ENCODE peak calls at places on chromosomes 13 and 19, in eight cellular contexts. One of them, this sample, is unnamed.

GRCh38 chr19:6062961-6063575 is 47.2 kb downstream of the RFX2 start:
- DNase-seq in fibroblast of lung: no peak
- DNase-seq in BJ: no peak
- DNase-seq in stimulated activated CD4-positive, alpha-beta T cell treated with anti-CD3 and anti-CD28 coated beads, Interleukin-4, amount 100 ng/mL, for 4 hours: no peak
- DNase-seq in stimulated activated CD8-positive, alpha-beta memory T cell treated with anti-CD3 and anti-CD28 coated beads, Interleukin-2, amount 100 ng/mL, for 48 hours: no peak
- DNase-seq in ELF-1: no peak
- DNase-seq in activated CD4-positive, CD25-positive, alpha-beta regulatory T cell treated with anti-CD3 and anti-CD28 coated beads, Interleukin-2, amount 50 U/mL, for 16 hours: no peak
- DNase-seq in epithelial cell of proximal tubule: no peak
- DNase-seq in this sample: no peak

GRCh38 chr13:42498521-42498920 is 75.4 kb upstream of the TNFSF11 start:
- DNase-seq in BJ: no peak
- DNase-seq in stimulated activated CD8-positive, alpha-beta memory T cell treated with anti-CD3 and anti-CD28 coated beads, Interleukin-2, amount 100 ng/mL, for 48 hours: no peak
- DNase-seq in epithelial cell of proximal tubule: no peak
- DNase-seq in ELF-1: no peak
- DNase-seq in activated CD4-positive, CD25-positive, alpha-beta regulatory T cell treated with anti-CD3 and anti-CD28 coated beads, Interleukin-2, amount 50 U/mL, for 16 hours: no peak
- DNase-seq in fibroblast of lung: no peak
- DNase-seq in stimulated activated CD4-positive, alpha-beta T cell treated with anti-CD3 and anti-CD28 coated beads, Interleukin-4, amount 100 ng/mL, for 4 hours: no peak
- DNase-seq in this sample: no peak

GRCh38 chr13:112256716-112257497 is 119.2 kb upstream of the SPACA7 start:
- DNase-seq in fibroblast of lung: no peak
- DNase-seq in BJ: no peak
- DNase-seq in epithelial cell of proximal tubule: no peak
- DNase-seq in activated CD4-positive, CD25-positive, alpha-beta regulatory T cell treated with anti-CD3 and anti-CD28 coated beads, Interleukin-2, amount 50 U/mL, for 16 hours: no peak
- DNase-seq in ELF-1: no peak
- DNase-seq in stimulated activated CD4-positive, alpha-beta T cell treated with anti-CD3 and anti-CD28 coated beads, Interleukin-4, amount 100 ng/mL, for 4 hours: no peak
- DNase-seq in stimulated activated CD8-positive, alpha-beta memory T cell treated with anti-CD3 and anti-CD28 coated beads, Interleukin-2, amount 100 ng/mL, for 48 hours: no peak
- DNase-seq in this sample: no peak

GRCh38 chr13:112711528-112712265 is 21.9 kb downstream of the ATP11A start:
- DNase-seq in BJ: peak
- DNase-seq in fibroblast of lung: peak
- DNase-seq in ELF-1: peak
- DNase-seq in stimulated activated CD4-positive, alpha-beta T cell treated with anti-CD3 and anti-CD28 coated beads, Interleukin-4, amount 100 ng/mL, for 4 hours: no peak
- DNase-seq in activated CD4-positive, CD25-positive, alpha-beta regulatory T cell treated with anti-CD3 and anti-CD28 coated beads, Interleukin-2, amount 50 U/mL, for 16 hours: no peak
- DNase-seq in epithelial cell of proximal tubule: peak
- DNase-seq in stimulated activated CD8-positive, alpha-beta memory T cell treated with anti-CD3 and anti-CD28 coated beads, Interleukin-2, amount 100 ng/mL, for 48 hours: no peak
- DNase-seq in this sample: peak

GRCh38 chr19:17405250-17406038 is at the start of gene BST2:
- DNase-seq in activated CD4-positive, CD25-positive, alpha-beta regulatory T cell treated with anti-CD3 and anti-CD28 coated beads, Interleukin-2, amount 50 U/mL, for 16 hours: no peak
- DNase-seq in ELF-1: peak
- DNase-seq in BJ: no peak
- DNase-seq in fibroblast of lung: peak
- DNase-seq in epithelial cell of proximal tubule: no peak
- DNase-seq in stimulated activated CD4-positive, alpha-beta T cell treated with anti-CD3 and anti-CD28 coated beads, Interleukin-4, amount 100 ng/mL, for 4 hours: peak
- DNase-seq in stimulated activated CD8-positive, alpha-beta memory T cell treated with anti-CD3 and anti-CD28 coated beads, Interleukin-2, amount 100 ng/mL, for 48 hours: peak
- DNase-seq in this sample: no peak

GRCh38 chr13:97978661-97979450 is 25.4 kb downstream of the IPO5 start:
- DNase-seq in epithelial cell of proximal tubule: no peak
- DNase-seq in stimulated activated CD8-positive, alpha-beta memory T cell treated with anti-CD3 and anti-CD28 coated beads, Interleukin-2, amount 100 ng/mL, for 48 hours: no peak
- DNase-seq in activated CD4-positive, CD25-positive, alpha-beta regulatory T cell treated with anti-CD3 and anti-CD28 coated beads, Interleukin-2, amount 50 U/mL, for 16 hours: no peak
- DNase-seq in BJ: no peak
- DNase-seq in stimulated activated CD4-positive, alpha-beta T cell treated with anti-CD3 and anti-CD28 coated beads, Interleukin-4, amount 100 ng/mL, for 4 hours: no peak
- DNase-seq in ELF-1: no peak
- DNase-seq in fibroblast of lung: peak
- DNase-seq in this sample: peak

GRCh38 chr19:43700368-43701015 is 15.4 kb upstream of the IRGC start:
- DNase-seq in fibroblast of lung: peak
- DNase-seq in BJ: peak
- DNase-seq in activated CD4-positive, CD25-positive, alpha-beta regulatory T cell treated with anti-CD3 and anti-CD28 coated beads, Interleukin-2, amount 50 U/mL, for 16 hours: no peak
- DNase-seq in stimulated activated CD8-positive, alpha-beta memory T cell treated with anti-CD3 and anti-CD28 coated beads, Interleukin-2, amount 100 ng/mL, for 48 hours: no peak
- DNase-seq in epithelial cell of proximal tubule: no peak
- DNase-seq in stimulated activated CD4-positive, alpha-beta T cell treated with anti-CD3 and anti-CD28 coated beads, Interleukin-4, amount 100 ng/mL, for 4 hours: no peak
- DNase-seq in ELF-1: peak
- DNase-seq in this sample: peak

GRCh38 chr19:7879102-7879770 is 5.0 kb upstream of the PRR36 start:
- DNase-seq in BJ: no peak
- DNase-seq in stimulated activated CD8-positive, alpha-beta memory T cell treated with anti-CD3 and anti-CD28 coated beads, Interleukin-2, amount 100 ng/mL, for 48 hours: no peak
- DNase-seq in epithelial cell of proximal tubule: no peak
- DNase-seq in activated CD4-positive, CD25-positive, alpha-beta regulatory T cell treated with anti-CD3 and anti-CD28 coated beads, Interleukin-2, amount 50 U/mL, for 16 hours: no peak
- DNase-seq in ELF-1: no peak
- DNase-seq in stimulated activated CD4-positive, alpha-beta T cell treated with anti-CD3 and anti-CD28 coated beads, Interleukin-4, amount 100 ng/mL, for 4 hours: no peak
- DNase-seq in fibroblast of lung: no peak
- DNase-seq in this sample: no peak

GRCh38 chr13:53946500-53946899 is 917.9 kb downstream of the OLFM4 start:
- DNase-seq in stimulated activated CD8-positive, alpha-beta memory T cell treated with anti-CD3 and anti-CD28 coated beads, Interleukin-2, amount 100 ng/mL, for 48 hours: no peak
- DNase-seq in stimulated activated CD4-positive, alpha-beta T cell treated with anti-CD3 and anti-CD28 coated beads, Interleukin-4, amount 100 ng/mL, for 4 hours: no peak
- DNase-seq in epithelial cell of proximal tubule: no peak
- DNase-seq in BJ: no peak
- DNase-seq in ELF-1: no peak
- DNase-seq in fibroblast of lung: no peak
- DNase-seq in activated CD4-positive, CD25-positive, alpha-beta regulatory T cell treated with anti-CD3 and anti-CD28 coated beads, Interleukin-2, amount 50 U/mL, for 16 hours: no peak
- DNase-seq in this sample: no peak

GRCh38 chr13:78589206-78589605 is 14.1 kb downstream of the POU4F1 start:
- DNase-seq in activated CD4-positive, CD25-positive, alpha-beta regulatory T cell treated with anti-CD3 and anti-CD28 coated beads, Interleukin-2, amount 50 U/mL, for 16 hours: no peak
- DNase-seq in stimulated activated CD4-positive, alpha-beta T cell treated with anti-CD3 and anti-CD28 coated beads, Interleukin-4, amount 100 ng/mL, for 4 hours: no peak
- DNase-seq in epithelial cell of proximal tubule: no peak
- DNase-seq in stimulated activated CD8-positive, alpha-beta memory T cell treated with anti-CD3 and anti-CD28 coated beads, Interleukin-2, amount 100 ng/mL, for 48 hours: no peak
- DNase-seq in fibroblast of lung: peak
- DNase-seq in ELF-1: peak
- DNase-seq in BJ: no peak
- DNase-seq in this sample: no peak

GRCh38 chr19:30029721-30030510 is 87.9 kb downstream of the URI1 start:
- DNase-seq in BJ: peak
- DNase-seq in stimulated activated CD4-positive, alpha-beta T cell treated with anti-CD3 and anti-CD28 coated beads, Interleukin-4, amount 100 ng/mL, for 4 hours: no peak
- DNase-seq in ELF-1: no peak
- DNase-seq in activated CD4-positive, CD25-positive, alpha-beta regulatory T cell treated with anti-CD3 and anti-CD28 coated beads, Interleukin-2, amount 50 U/mL, for 16 hours: no peak
- DNase-seq in epithelial cell of proximal tubule: no peak
- DNase-seq in fibroblast of lung: peak
- DNase-seq in stimulated activated CD8-positive, alpha-beta memory T cell treated with anti-CD3 and anti-CD28 coated beads, Interleukin-2, amount 100 ng/mL, for 48 hours: peak
- DNase-seq in this sample: peak

GRCh38 chr19:3818918-3819317 is 32.7 kb upstream of the MATK start:
- DNase-seq in stimulated activated CD4-positive, alpha-beta T cell treated with anti-CD3 and anti-CD28 coated beads, Interleukin-4, amount 100 ng/mL, for 4 hours: no peak
- DNase-seq in ELF-1: peak
- DNase-seq in BJ: no peak
- DNase-seq in fibroblast of lung: no peak
- DNase-seq in stimulated activated CD8-positive, alpha-beta memory T cell treated with anti-CD3 and anti-CD28 coated beads, Interleukin-2, amount 100 ng/mL, for 48 hours: no peak
- DNase-seq in activated CD4-positive, CD25-positive, alpha-beta regulatory T cell treated with anti-CD3 and anti-CD28 coated beads, Interleukin-2, amount 50 U/mL, for 16 hours: no peak
- DNase-seq in epithelial cell of proximal tubule: no peak
- DNase-seq in this sample: no peak

This sample was measured in HFFc6.